ENCODE peak calls at places on chromosomes 4 and X, in eight cellular contexts. One of them, this sample, is unnamed.

GRCh38 chrX:125152011-125152410 is 167.7 kb upstream of the TEX13C start:
- DNase-seq in upper lobe of right lung: no peak
- DNase-seq in activated CD8-positive, alpha-beta T cell treated with anti-CD3 and anti-CD28 coated beads, Interleukin-2, amount 10 ng/mL, durations not matched to agents 7 days and 5 days: no peak
- DNase-seq in HTR-8/SVneo: no peak
- DNase-seq in glutamatergic neuron: no peak
- DNase-seq in A549: no peak
- DNase-seq in left ventricle myocardium inferior: no peak
- DNase-seq in GF-D8: no peak
- DNase-seq in this sample: no peak

GRCh38 chr4:125111352-125111751 is 203.4 kb upstream of the FAT4 start:
- DNase-seq in activated CD8-positive, alpha-beta T cell treated with anti-CD3 and anti-CD28 coated beads, Interleukin-2, amount 10 ng/mL, durations not matched to agents 7 days and 5 days: no peak
- DNase-seq in GF-D8: no peak
- DNase-seq in left ventricle myocardium inferior: no peak
- DNase-seq in A549: no peak
- DNase-seq in HTR-8/SVneo: no peak
- DNase-seq in upper lobe of right lung: no peak
- DNase-seq in glutamatergic neuron: no peak
- DNase-seq in this sample: no peak

GRCh38 chrX:19122641-19123009 is 357 bp upstream of the ADGRG2 start:
- DNase-seq in activated CD8-positive, alpha-beta T cell treated with anti-CD3 and anti-CD28 coated beads, Interleukin-2, amount 10 ng/mL, durations not matched to agents 7 days and 5 days: no peak
- DNase-seq in HTR-8/SVneo: no peak
- DNase-seq in GF-D8: no peak
- DNase-seq in left ventricle myocardium inferior: no peak
- DNase-seq in glutamatergic neuron: no peak
- DNase-seq in upper lobe of right lung: no peak
- DNase-seq in A549: no peak
- DNase-seq in this sample: no peak

GRCh38 chr4:158775091-158775651 is 6.3 kb downstream of the FNIP2 start:
- DNase-seq in glutamatergic neuron: no peak
- DNase-seq in A549: no peak
- DNase-seq in activated CD8-positive, alpha-beta T cell treated with anti-CD3 and anti-CD28 coated beads, Interleukin-2, amount 10 ng/mL, durations not matched to agents 7 days and 5 days: no peak
- DNase-seq in GF-D8: no peak
- DNase-seq in upper lobe of right lung: no peak
- DNase-seq in HTR-8/SVneo: no peak
- DNase-seq in left ventricle myocardium inferior: no peak
- DNase-seq in this sample: no peak

GRCh38 chr4:4344915-4345527 is 41.9 kb upstream of the NSG1 start:
- DNase-seq in HTR-8/SVneo: no peak
- DNase-seq in upper lobe of right lung: no peak
- DNase-seq in GF-D8: no peak
- DNase-seq in A549: no peak
- DNase-seq in left ventricle myocardium inferior: no peak
- DNase-seq in activated CD8-positive, alpha-beta T cell treated with anti-CD3 and anti-CD28 coated beads, Interleukin-2, amount 10 ng/mL, durations not matched to agents 7 days and 5 days: no peak
- DNase-seq in glutamatergic neuron: no peak
- DNase-seq in this sample: no peak

GRCh38 chr4:181835348-181835747 is 407.9 kb upstream of the TENM3 start:
- DNase-seq in upper lobe of right lung: no peak
- DNase-seq in left ventricle myocardium inferior: no peak
- DNase-seq in GF-D8: no peak
- DNase-seq in activated CD8-positive, alpha-beta T cell treated with anti-CD3 and anti-CD28 coated beads, Interleukin-2, amount 10 ng/mL, durations not matched to agents 7 days and 5 days: no peak
- DNase-seq in HTR-8/SVneo: no peak
- DNase-seq in A549: no peak
- DNase-seq in glutamatergic neuron: no peak
- DNase-seq in this sample: no peak

GRCh38 chr4:53886090-53886489 is 178.3 kb downstream of the CHIC2 start:
- DNase-seq in upper lobe of right lung: no peak
- DNase-seq in glutamatergic neuron: no peak
- DNase-seq in HTR-8/SVneo: no peak
- DNase-seq in left ventricle myocardium inferior: no peak
- DNase-seq in GF-D8: no peak
- DNase-seq in A549: no peak
- DNase-seq in activated CD8-positive, alpha-beta T cell treated with anti-CD3 and anti-CD28 coated beads, Interleukin-2, amount 10 ng/mL, durations not matched to agents 7 days and 5 days: no peak
- DNase-seq in this sample: no peak

GRCh38 chrX:77003956-77004355 is 443.2 kb upstream of the FGF16 start:
- DNase-seq in GF-D8: no peak
- DNase-seq in activated CD8-positive, alpha-beta T cell treated with anti-CD3 and anti-CD28 coated beads, Interleukin-2, amount 10 ng/mL, durations not matched to agents 7 days and 5 days: peak
- DNase-seq in HTR-8/SVneo: no peak
- DNase-seq in A549: no peak
- DNase-seq in upper lobe of right lung: no peak
- DNase-seq in left ventricle myocardium inferior: no peak
- DNase-seq in glutamatergic neuron: no peak
- DNase-seq in this sample: no peak

GRCh38 chr4:162959056-162959455 is 207.6 kb downstream of the NAF1 start:
- DNase-seq in A549: no peak
- DNase-seq in GF-D8: no peak
- DNase-seq in glutamatergic neuron: no peak
- DNase-seq in upper lobe of right lung: no peak
- DNase-seq in activated CD8-positive, alpha-beta T cell treated with anti-CD3 and anti-CD28 coated beads, Interleukin-2, amount 10 ng/mL, durations not matched to agents 7 days and 5 days: no peak
- DNase-seq in left ventricle myocardium inferior: no peak
- DNase-seq in HTR-8/SVneo: peak
- DNase-seq in this sample: no peak

GRCh38 chr4:83109480-83110221 is 4.9 kb downstream of the PLAC8 start:
- DNase-seq in upper lobe of right lung: peak
- DNase-seq in GF-D8: no peak
- DNase-seq in glutamatergic neuron: peak
- DNase-seq in A549: peak
- DNase-seq in left ventricle myocardium inferior: peak
- DNase-seq in HTR-8/SVneo: peak
- DNase-seq in activated CD8-positive, alpha-beta T cell treated with anti-CD3 and anti-CD28 coated beads, Interleukin-2, amount 10 ng/mL, durations not matched to agents 7 days and 5 days: peak
- DNase-seq in this sample: no peak

GRCh38 chr4:26076000-26076587 is 162.1 kb downstream of the SMIM20 start:
- DNase-seq in glutamatergic neuron: no peak
- DNase-seq in left ventricle myocardium inferior: no peak
- DNase-seq in A549: no peak
- DNase-seq in upper lobe of right lung: no peak
- DNase-seq in activated CD8-positive, alpha-beta T cell treated with anti-CD3 and anti-CD28 coated beads, Interleukin-2, amount 10 ng/mL, durations not matched to agents 7 days and 5 days: peak
- DNase-seq in GF-D8: peak
- DNase-seq in HTR-8/SVneo: no peak
- DNase-seq in this sample: peak

GRCh38 chr4:69749771-69750170 is 10.6 kb downstream of the SULT1B1 start:
- DNase-seq in glutamatergic neuron: no peak
- DNase-seq in HTR-8/SVneo: no peak
- DNase-seq in A549: no peak
- DNase-seq in GF-D8: peak
- DNase-seq in activated CD8-positive, alpha-beta T cell treated with anti-CD3 and anti-CD28 coated beads, Interleukin-2, amount 10 ng/mL, durations not matched to agents 7 days and 5 days: no peak
- DNase-seq in left ventricle myocardium inferior: no peak
- DNase-seq in upper lobe of right lung: no peak
- DNase-seq in this sample: peak

GRCh38 chrX:63012574-63012973 is 338.6 kb downstream of the SPIN4 start:
- DNase-seq in GF-D8: no peak
- DNase-seq in upper lobe of right lung: no peak
- DNase-seq in HTR-8/SVneo: no peak
- DNase-seq in glutamatergic neuron: no peak
- DNase-seq in A549: no peak
- DNase-seq in activated CD8-positive, alpha-beta T cell treated with anti-CD3 and anti-CD28 coated beads, Interleukin-2, amount 10 ng/mL, durations not matched to agents 7 days and 5 days: no peak
- DNase-seq in left ventricle myocardium inferior: no peak
- DNase-seq in this sample: no peak

This sample was measured in SIG-M5.